ENCODE peak calls at places on chromosome 18, in five cellular contexts. G is hepatocyte, S is adrenal gland, A is upper lobe of right lung, X is body of pancreas. T is an unnamed sample.

GRCh38 chr18:13284330-13285027 is 65.9 kb downstream of the LDLRAD4 start:
- DNase-seq in G (no peak), S (peak; percentile 76), A (peak; percentile 40), X (no peak), T (no peak)

GRCh38 chr18:13514558-13514957 is 211.8 kb downstream of the FAM210A start:
- DNase-seq in G (no peak), S (no peak), A (no peak), X (no peak), T (peak; percentile 25)

GRCh38 chr18:62523631-62524442 is 1.0 kb downstream of the ZCCHC2 start:
- DNase-seq in G (peak; percentile 73), S (peak; percentile 72), A (peak; percentile 81), X (peak; percentile 70), T (no peak)

GRCh38 chr18:11994708-11995444 is 13.6 kb downstream of the IMPA2 start:
- DNase-seq in G (peak; percentile 82), S (no peak), A (no peak), X (no peak), T (no peak)

GRCh38 chr18:45590060-45590537 is 25.2 kb upstream of the SLC14A2 start:
- DNase-seq in G (peak; percentile 30), S (no peak), A (no peak), X (no peak), T (no peak)

GRCh38 chr18:73688161-73688560 is 459.5 kb downstream of the FBXO15 start:
- DNase-seq in G (no peak), S (no peak), A (no peak), X (no peak), T (no peak)

GRCh38 chr18:70907673-70908072 is 618.8 kb downstream of the SOCS6 start:
- DNase-seq in G (no peak), S (no peak), A (no peak), X (no peak), T (no peak)

GRCh38 chr18:48934708-48935432 is 15.9 kb downstream of the SMAD7 start:
- DNase-seq in G (no peak), S (peak; percentile 75), A (peak; percentile 65), X (peak; percentile 37), T (no peak)

GRCh38 chr18:66193394-66193793 is 410.5 kb downstream of the CDH19 start:
- DNase-seq in G (no peak), S (no peak), A (no peak), X (no peak), T (no peak)

GRCh38 chr18:53567935-53568574 is 656.4 kb downstream of the MBD2 start:
- DNase-seq in G (peak; percentile 34), S (no peak), A (no peak), X (peak; percentile 18), T (no peak)

GRCh38 chr18:63322908-63323634 is 3.5 kb upstream of the BCL2 start:
- DNase-seq in G (peak; percentile 84), S (peak; percentile 68), A (no peak), X (peak; percentile 70), T (no peak)

GRCh38 chr18:13610517-13610916 is 115.8 kb downstream of the FAM210A start:
- DNase-seq in G (no peak), S (no peak), A (peak; percentile 52), X (no peak), T (no peak)

GRCh38 chr18:57534535-57534934 is 52.0 kb downstream of the FECH start:
- DNase-seq in G (peak; percentile 19), S (no peak), A (no peak), X (no peak), T (no peak)

GRCh38 chr18:63316612-63317555 is 2.7 kb downstream of the BCL2 start:
- DNase-seq in G (no peak), S (no peak), A (no peak), X (no peak), T (no peak)

GRCh38 chr18:49843778-49844625 is 30.7 kb upstream of the ACAA2 start:
- DNase-seq in G (no peak), S (no peak), A (no peak), X (no peak), T (no peak)

GRCh38 chr18:79766308-79766707 is 31.4 kb upstream of the KCNG2 start:
- DNase-seq in G (no peak), S (no peak), A (peak; percentile 60), X (no peak), T (no peak)

GRCh38 chr18:76416935-76417334 is 78.1 kb downstream of the ZNF516 start:
- DNase-seq in G (no peak), S (peak; percentile 78), A (no peak), X (no peak), T (no peak)

GRCh38 chr18:10297079-10297478 is 157.4 kb upstream of the APCDD1 start:
- DNase-seq in G (no peak), S (no peak), A (no peak), X (no peak), T (no peak)

GRCh38 chr18:23038712-23039111 is 96.6 kb upstream of the CABLES1 start:
- DNase-seq in G (peak; percentile 19), S (no peak), A (no peak), X (no peak), T (peak; percentile 56)

GRCh38 chr18:51614033-51614432 is 416.6 kb upstream of the MEX3C start:
- DNase-seq in G (peak; percentile 87), S (peak; percentile 80), A (no peak), X (peak; percentile 35), T (no peak)

GRCh38 chr18:40882468-40882867 is 1072.6 kb upstream of the PIK3C3 start:
- DNase-seq in G (no peak), S (no peak), A (no peak), X (no peak), T (no peak)

GRCh38 chr18:6920099-6920955 is 190.8 kb downstream of the ARHGAP28 start:
- DNase-seq in G (peak; percentile 72), S (peak; percentile 70), A (no peak), X (peak; percentile 82), T (no peak)

GRCh38 chr18:23822590-23823385 is 133.5 kb downstream of the LAMA3 start:
- DNase-seq in G (no peak), S (no peak), A (no peak), X (peak; percentile 13), T (no peak)

GRCh38 chr18:76376668-76377358 is 118.2 kb downstream of the ZNF516 start:
- DNase-seq in G (no peak), S (no peak), A (no peak), X (no peak), T (no peak)

GRCh38 chr18:77124452-77124922 is 8.1 kb downstream of the MBP start:
- DNase-seq in G (no peak), S (no peak), A (no peak), X (no peak), T (no peak)

GRCh38 chr18:28574175-28574574 is 397.2 kb upstream of the CDH2 start:
- DNase-seq in G (no peak), S (no peak), A (no peak), X (no peak), T (no peak)

GRCh38 chr18:54127759-54128378 is 96.6 kb downstream of the MBD2 start:
- DNase-seq in G (peak; percentile 77), S (peak; percentile 37), A (no peak), X (no peak), T (no peak)

GRCh38 chr18:48992791-48993555 is 42.2 kb upstream of the SMAD7 start:
- DNase-seq in G (peak; percentile 62), S (peak; percentile 71), A (no peak), X (peak; percentile 68), T (no peak)

GRCh38 chr18:32460046-32460785 is 10.5 kb downstream of the GAREM1 start:
- DNase-seq in G (no peak), S (no peak), A (no peak), X (no peak), T (no peak)

DNA sequence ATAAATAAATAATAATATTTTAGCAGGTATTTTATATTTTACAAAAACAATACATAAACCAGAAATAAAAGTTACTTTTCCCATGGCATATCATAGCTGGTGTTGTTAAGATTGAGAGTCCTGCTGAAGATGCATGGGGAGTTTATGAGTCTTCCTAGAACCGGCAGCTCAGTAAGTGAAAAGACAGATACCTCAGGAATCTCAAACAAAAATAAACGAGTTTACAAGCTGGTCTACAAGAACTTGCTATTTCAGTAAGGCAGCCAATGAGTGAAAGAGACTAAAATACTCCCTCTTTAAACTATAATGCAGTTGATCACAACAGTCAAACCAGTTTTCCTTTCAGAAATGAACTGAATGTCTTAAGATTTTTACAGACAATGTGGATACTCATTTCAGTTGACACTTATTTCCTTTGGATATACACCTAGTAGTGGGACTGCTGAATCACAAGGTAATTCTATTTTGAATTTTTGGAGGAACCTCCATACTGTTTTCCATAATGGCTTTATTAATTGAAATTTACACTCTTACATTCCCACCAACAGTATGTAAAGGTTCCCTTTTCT is 8.9 kb downstream of the GAREM1 start:
- DNase-seq in G (no peak), S (no peak), A (no peak), X (no peak), T (no peak)
- TF ChIP-seq CTCF in G (no peak), S (no peak), A (peak; percentile 14), X (no peak), T (peak; percentile 8)

GRCh38 chr18:34028341-34028740 is 196.4 kb downstream of the NOL4 start:
- DNase-seq in G (no peak), S (no peak), A (no peak), X (no peak), T (no peak)

GRCh38 chr18:34033968-34034367 is 190.7 kb downstream of the NOL4 start:
- DNase-seq in G (no peak), S (no peak), A (no peak), X (no peak), T (no peak)

DNA sequence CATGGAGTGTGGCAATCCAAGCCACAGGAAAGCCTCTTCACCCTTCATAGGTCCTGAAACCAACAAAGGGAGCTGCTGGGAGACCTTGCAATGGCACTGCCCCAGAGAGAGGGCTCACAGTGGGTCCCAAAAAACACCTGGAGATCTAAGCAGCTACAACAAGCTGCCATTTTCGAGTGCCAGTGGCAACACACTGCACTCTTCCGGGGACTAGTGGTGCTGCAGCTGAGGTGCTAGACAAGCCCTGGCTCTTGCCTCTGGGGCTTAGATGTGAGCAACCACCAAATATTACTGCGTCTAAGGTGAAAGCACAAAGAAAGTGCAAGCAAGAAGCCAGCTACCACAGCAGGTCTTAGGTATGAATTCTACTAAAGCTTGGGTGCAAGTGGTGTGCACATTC is 192.9 kb downstream of the NOL4 start:
- DNase-seq in G (no peak), S (no peak), A (no peak), X (peak; percentile 7), T (no peak)
- TF ChIP-seq CTCF in G (no peak), S (no peak), A (no peak), X (no peak), T (no peak)

DNA sequence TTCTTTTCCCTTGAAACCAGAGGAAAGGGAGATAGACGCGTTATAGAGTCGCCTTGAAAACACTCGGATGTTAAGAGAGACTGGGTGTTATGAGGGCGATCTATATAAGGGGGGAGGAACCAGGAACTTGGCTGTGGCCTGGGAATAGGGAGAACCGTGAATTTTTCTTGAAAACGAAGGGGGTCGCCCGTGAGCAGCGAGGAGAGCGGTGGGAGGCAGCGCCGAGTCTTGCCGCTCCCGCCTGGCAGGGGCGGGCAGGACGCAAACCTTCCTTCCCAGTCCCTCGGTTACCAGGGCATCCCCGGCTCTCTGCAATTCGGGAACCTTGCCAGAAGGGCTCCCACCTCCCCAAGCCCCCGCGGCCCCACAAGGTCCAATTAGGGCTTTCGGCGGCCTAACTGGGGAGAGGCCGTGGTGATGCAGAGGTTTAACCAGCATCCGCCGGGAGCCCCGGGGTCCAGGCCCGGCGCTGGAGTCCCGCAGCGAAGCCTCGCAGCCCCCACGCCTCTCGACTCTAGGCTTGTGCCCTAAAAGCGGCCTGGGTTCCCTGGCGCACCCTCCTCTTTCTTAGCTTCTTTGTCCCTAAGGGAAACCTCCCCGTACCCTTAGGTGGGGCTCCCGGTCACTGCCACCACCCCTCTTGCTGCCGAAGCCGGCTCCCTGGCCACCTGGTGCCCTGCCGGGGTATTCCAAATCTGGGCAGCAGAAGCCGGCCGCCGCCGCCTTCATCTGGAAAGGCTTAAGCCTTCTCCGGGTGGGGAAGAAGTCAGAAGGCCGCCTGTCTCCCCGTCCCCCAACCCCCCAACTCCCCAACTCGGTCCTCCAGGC is 708 bp upstream of the FHOD3 start:
- DNase-seq in G (peak; percentile 82), S (peak; percentile 72), A (peak; percentile 70), X (peak; percentile 59), T (peak; percentile 90)
- TF ChIP-seq CTCF in G (peak; percentile 54), S (peak; percentile 27), A (peak; percentile 35), X (peak; percentile 25), T (peak; percentile 70)

GRCh38 chr18:31610841-31611240 is 19.2 kb downstream of the TTR start:
- DNase-seq in G (peak; percentile 74), S (peak; percentile 24), A (no peak), X (peak; percentile 33), T (no peak)
- TF ChIP-seq CTCF in G (peak; percentile 30), S (peak; percentile 8), A (peak; percentile 18), X (no peak), T (no peak)

T was measured in osteocyte.